ENCODE peak calls at places on chromosomes 6 and 20, in seven cellular contexts. C is SK-N-SH; E is effector memory CD4-positive, alpha-beta T cell; H is PC-9; A is right cardiac atrium; T is stomach; S is CD8-positive, alpha-beta memory T cell. L is an unnamed sample. For H3K27me3, the result is how much of the 10 kb centered on the place peaks cover.

GRCh38 chr6:90483116-90483839 is 103.6 kb downstream of the MAP3K7 start:
- DNase-seq in C (no peak), E (no peak), H (no peak), A (no peak), T (no peak), S (no peak), L (no peak)

GRCh38 chr6:49570474-49571079 is 20.1 kb downstream of the C6orf141 start:
- DNase-seq in C (no peak), E (no peak), H (no peak), A (no peak), T (no peak), S (no peak), L (no peak)

GRCh38 chr6:2111162-2111677 is 134.2 kb downstream of the GMDS start:
- DNase-seq in C (no peak), E (no peak), H (no peak), A (no peak), T (no peak), S (no peak), L (no peak)

GRCh38 chr20:33675127-33675954 is 1.1 kb upstream of the NECAB3 start:
- DNase-seq in C (no peak), E (no peak), H (no peak), A (peak), T (no peak), S (no peak), L (no peak)

GRCh38 chr6:41546866-41547798 is 951 bp downstream of the FOXP4 start:
- DNase-seq in C (peak), E (no peak), H (peak), A (peak), T (peak), S (peak), L (peak)

GRCh38 chr20:45436732-45437485 is 21.0 kb downstream of the PIGT start:
- DNase-seq in C (peak), E (peak), H (peak), A (peak), T (peak), S (peak), L (peak)

GRCh38 chr6:100088009-100088408 is 94.0 kb upstream of the MCHR2 start:
- DNase-seq in C (no peak), E (no peak), H (no peak), A (no peak), T (no peak), S (no peak), L (no peak)

GRCh38 chr20:62668441-62669027 is 26.2 kb downstream of the SLCO4A1 start:
- DNase-seq in C (peak), E (peak), H (peak), A (peak), T (peak), S (peak), L (peak)

GRCh38 chr6:33776764-33777163 is 12.2 kb downstream of the LEMD2 start:
- DNase-seq in C (no peak), E (no peak), H (no peak), A (no peak), T (no peak), S (no peak), L (no peak)

GRCh38 chr20:35742741-35743523 is 872 bp upstream of the RBM39 start:
- DNase-seq in C (peak), E (no peak), H (no peak), A (no peak), T (no peak), S (no peak), L (no peak)

GRCh38 chr6:10587694-10588392 is 66.7 kb downstream of the GCNT2 start:
- DNase-seq in C (no peak), E (no peak), H (no peak), A (no peak), T (no peak), S (no peak), L (no peak)

GRCh38 chr6:26159417-26160273 is 72.4 kb downstream of the HFE start:
- DNase-seq in C (no peak), E (no peak), H (no peak), A (no peak), T (no peak), S (no peak), L (no peak)

GRCh38 chr6:34543421-34543820 is 12.7 kb downstream of the SPDEF start:
- DNase-seq in C (no peak), E (no peak), H (no peak), A (no peak), T (no peak), S (no peak), L (no peak)

GRCh38 chr6:135251416-135251815 is 70.3 kb downstream of the MYB start:
- DNase-seq in C (no peak), E (no peak), H (no peak), A (no peak), T (peak), S (no peak), L (no peak)

GRCh38 chr6:111846511-111847409 is 26.5 kb downstream of the FYN start:
- DNase-seq in C (no peak), E (no peak), H (no peak), A (peak), T (no peak), S (no peak), L (no peak)

GRCh38 chr6:11363881-11364576 is 131.6 kb upstream of the NEDD9 start:
- DNase-seq in C (no peak), E (peak), H (no peak), A (no peak), T (no peak), S (no peak), L (no peak)

GRCh38 chr20:33261465-33261864 is 21.5 kb upstream of the BPIFB1 start:
- DNase-seq in C (no peak), E (no peak), H (no peak), A (no peak), T (no peak), S (no peak), L (no peak)

GRCh38 chr20:25750765-25751696 is 54.4 kb upstream of the ZNF337 start:
- DNase-seq in C (peak), E (peak), H (peak), A (peak), T (peak), S (peak), L (peak)

GRCh38 chr6:45265246-45265645 is 62.9 kb upstream of the RUNX2 start:
- DNase-seq in C (no peak), E (no peak), H (no peak), A (no peak), T (no peak), S (no peak), L (no peak)

GRCh38 chr20:56944546-56944945 is 315.4 kb downstream of the TFAP2C start:
- DNase-seq in C (no peak), E (no peak), H (no peak), A (no peak), T (no peak), S (no peak), L (no peak)

GRCh38 chr6:71387179-71387578 is 98.6 kb downstream of the OGFRL1 start:
- DNase-seq in C (no peak), E (no peak), H (no peak), A (no peak), T (no peak), S (no peak), L (no peak)

GRCh38 chr20:10447028-10447427 is 11.9 kb downstream of the SLX4IP start:
- DNase-seq in C (peak), E (peak), H (peak), A (no peak), T (peak), S (peak), L (no peak)

GRCh38 chr6:26233608-26234420 is 131.2 kb upstream of the BTN3A2 start:
- DNase-seq in C (peak), E (peak), H (peak), A (peak), T (peak), S (peak), L (peak)

GRCh38 chr6:127191716-127192115 is 73.2 kb downstream of the RSPO3 start:
- DNase-seq in C (no peak), E (no peak), H (no peak), A (no peak), T (no peak), S (no peak), L (no peak)

GRCh38 chr6:40425192-40425919 is 161.8 kb downstream of the LRFN2 start:
- DNase-seq in C (peak), E (no peak), H (no peak), A (peak), T (peak), S (no peak), L (no peak)

GRCh38 chr6:137927777-137928218 is 60.7 kb downstream of the TNFAIP3 start:
- DNase-seq in C (no peak), E (peak), H (no peak), A (no peak), T (no peak), S (peak), L (peak)

GRCh38 chr6:141398954-141399353 is 733.8 kb upstream of the GJE1 start:
- DNase-seq in C (no peak), E (no peak), H (no peak), A (no peak), T (no peak), S (no peak), L (no peak)

GRCh38 chr6:87908978-87909802 is 138.5 kb upstream of the SPACA1 start:
- DNase-seq in C (no peak), E (no peak), H (no peak), A (no peak), T (no peak), S (no peak), L (no peak)

GRCh38 chr20:16974080-16974854 is 226.1 kb downstream of the OTOR start:
- DNase-seq in C (no peak), E (no peak), H (no peak), A (no peak), T (no peak), S (no peak), L (no peak)

GRCh38 chr6:48472121-48472520 is 361.1 kb upstream of the PTCHD4 start:
- DNase-seq in C (no peak), E (no peak), H (no peak), A (no peak), T (no peak), S (no peak), L (no peak)

GRCh38 chr6:117174835-117175360 is 90.5 kb upstream of the VGLL2 start:
- DNase-seq in C (no peak), E (no peak), H (no peak), A (no peak), T (no peak), S (no peak), L (no peak)

GRCh38 chr20:48965189-48965910 is 43.8 kb downstream of the ARFGEF2 start:
- DNase-seq in C (no peak), E (no peak), H (no peak), A (no peak), T (no peak), S (no peak), L (no peak)

GRCh38 chr6:142045380-142046270 is 87.1 kb upstream of the GJE1 start:
- DNase-seq in C (no peak), E (no peak), H (no peak), A (no peak), T (no peak), S (no peak), L (no peak)

GRCh38 chr6:43221046-43221773 is 8.1 kb downstream of the DNPH1 start:
- DNase-seq in C (no peak), E (no peak), H (peak), A (no peak), T (peak), S (no peak), L (no peak)

GRCh38 chr6:150055131-150055530 is 13.8 kb downstream of the ULBP3 start:
- DNase-seq in C (no peak), E (no peak), H (no peak), A (no peak), T (no peak), S (no peak), L (no peak)
- H3K27me3 ChIP-seq in C (under half), E (under half), H (half or more), A (under half), T (under half), S (under half), L (under half)

GRCh38 chr20:47095690-47096089 is 201.0 kb downstream of the EYA2 start:
- DNase-seq in C (no peak), E (no peak), H (no peak), A (no peak), T (no peak), S (no peak), L (no peak)
- H3K27ac ChIP-seq in C (no peak), E (no peak), H (no peak), A (no peak), T (no peak), S (no peak), L (no peak)

GRCh38 chr20:21118138-21118537 is 7.7 kb upstream of the KIZ start:
- DNase-seq in C (no peak), E (no peak), H (no peak), A (no peak), T (no peak), S (no peak), L (no peak)
- H3K27me3 ChIP-seq in C (under half), E (under half), H (under half), A (under half), T (under half), S (under half), L (under half)

DNA sequence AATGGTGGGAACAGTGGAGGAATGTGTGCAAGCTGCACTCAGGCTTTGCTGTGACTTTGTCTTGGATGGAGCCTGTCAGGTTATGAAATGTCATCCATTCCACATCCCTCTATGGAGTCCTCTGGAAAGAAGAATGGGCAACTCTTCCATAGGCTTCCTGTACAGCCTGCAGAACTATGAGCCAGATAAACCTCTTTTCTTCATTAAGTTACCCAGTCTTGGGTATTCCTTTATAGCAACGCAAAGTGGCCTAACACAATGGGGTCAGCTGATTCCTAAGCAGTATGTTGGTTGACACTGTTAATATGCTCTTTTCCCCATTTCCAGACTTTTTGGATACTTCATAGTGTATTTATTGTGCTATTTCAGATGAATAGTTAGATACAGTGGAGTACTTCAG is 75.8 kb upstream of the IYD start:
- DNase-seq in C (no peak), E (no peak), H (no peak), A (no peak), T (no peak), S (no peak), L (no peak)
- H3K27ac ChIP-seq in C (no peak), E (no peak), H (peak), A (no peak), T (no peak), S (peak), L (no peak)

DNA sequence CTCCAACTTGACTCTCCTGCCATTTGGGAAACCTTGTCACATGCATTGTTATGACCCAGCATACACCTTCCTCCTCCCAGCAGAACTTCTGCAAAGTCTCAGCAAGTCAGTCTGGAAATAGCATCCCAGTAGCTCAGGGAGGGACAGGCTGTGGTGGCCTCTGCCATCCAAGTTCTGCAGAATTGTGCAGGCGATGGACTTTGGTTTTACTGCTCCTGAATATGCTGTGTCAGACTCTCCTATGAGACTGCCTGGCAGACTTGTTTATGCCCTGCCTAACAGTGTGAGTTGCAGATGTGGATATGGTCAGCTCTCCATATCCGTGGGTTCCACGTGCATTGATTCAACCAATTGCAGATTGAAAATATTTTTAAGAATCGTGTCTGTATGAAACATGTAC is 52.8 kb downstream of the SNRNP48 start:
- DNase-seq in C (no peak), E (no peak), H (no peak), A (no peak), T (no peak), S (no peak), L (peak)
- H3K27me3 ChIP-seq in C (under half), E (under half), H (under half), A (under half), T (under half), S (under half), L (under half)

GRCh38 chr20:59095140-59095539 is 52.6 kb upstream of the PRELID3B start:
- DNase-seq in C (no peak), E (no peak), H (no peak), A (no peak), T (no peak), S (no peak), L (no peak)

GRCh38 chr20:59094576-59094975 is 52.0 kb upstream of the PRELID3B start:
- DNase-seq in C (no peak), E (no peak), H (no peak), A (no peak), T (no peak), S (no peak), L (no peak)
- H3K27ac ChIP-seq in C (no peak), E (no peak), H (no peak), A (no peak), T (no peak), S (no peak), L (no peak)

DNA sequence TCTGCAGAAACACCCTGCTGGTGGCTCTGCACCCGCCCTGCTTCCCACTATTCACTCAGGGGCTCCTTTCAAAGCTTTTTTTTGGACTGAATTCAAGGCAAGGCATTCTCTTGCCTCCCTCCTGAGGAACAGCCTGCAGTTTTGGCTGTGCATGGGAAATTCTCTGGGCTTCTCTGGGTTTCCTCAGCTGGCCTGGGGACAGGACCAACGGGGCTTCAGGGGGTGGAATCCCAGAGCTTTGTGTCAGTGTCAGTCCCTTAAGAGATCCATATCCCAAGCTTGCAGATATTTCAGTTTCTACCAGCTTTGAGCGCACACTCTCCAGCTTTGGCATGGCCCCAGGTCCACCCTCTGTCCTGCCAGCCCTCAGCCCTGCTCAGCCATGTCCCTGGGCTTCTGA is 2.0 kb downstream of the SCRT2 start:
- DNase-seq in C (peak), E (no peak), H (no peak), A (no peak), T (no peak), S (no peak), L (no peak)
- H3K27me3 ChIP-seq in C (under half), E (under half), H (under half), A (under half), T (under half), S (under half), L (under half)

GRCh38 chr6:125375013-125375412 is 73.2 kb upstream of the HDDC2 start:
- DNase-seq in C (no peak), E (no peak), H (no peak), A (no peak), T (no peak), S (no peak), L (no peak)

GRCh38 chr6:125380474-125380873 is 78.7 kb upstream of the HDDC2 start:
- DNase-seq in C (no peak), E (no peak), H (no peak), A (no peak), T (no peak), S (no peak), L (no peak)

GRCh38 chr6:125370343-125370742 is 68.6 kb upstream of the HDDC2 start:
- DNase-seq in C (no peak), E (no peak), H (no peak), A (no peak), T (no peak), S (no peak), L (no peak)

GRCh38 chr6:125377621-125378020 is 75.9 kb upstream of the HDDC2 start:
- DNase-seq in C (peak), E (no peak), H (no peak), A (no peak), T (no peak), S (no peak), L (no peak)

DNA sequence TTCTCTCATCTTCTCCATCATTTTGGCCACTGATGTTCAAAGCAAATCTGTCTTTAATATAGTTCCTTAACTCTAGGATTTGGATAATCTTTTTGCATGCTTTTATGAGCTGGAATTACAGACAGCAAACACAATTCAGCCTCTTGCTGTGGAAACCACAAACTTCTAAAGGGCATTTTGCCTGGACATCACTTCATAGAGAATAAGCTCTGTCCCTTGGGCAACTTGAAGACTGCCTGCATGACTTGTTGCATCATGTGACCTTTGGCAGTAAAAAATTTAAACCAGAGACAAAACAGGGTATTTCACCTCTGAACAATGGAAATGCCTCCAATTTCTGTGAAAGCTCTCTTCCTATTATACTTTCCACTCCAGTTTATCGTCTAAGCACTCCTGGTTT is 74.1 kb upstream of the HDDC2 start:
- DNase-seq in C (no peak), E (no peak), H (no peak), A (no peak), T (no peak), S (no peak), L (no peak)
- H3K27ac ChIP-seq in C (no peak), E (no peak), H (no peak), A (no peak), T (no peak), S (no peak), L (no peak)

DNA sequence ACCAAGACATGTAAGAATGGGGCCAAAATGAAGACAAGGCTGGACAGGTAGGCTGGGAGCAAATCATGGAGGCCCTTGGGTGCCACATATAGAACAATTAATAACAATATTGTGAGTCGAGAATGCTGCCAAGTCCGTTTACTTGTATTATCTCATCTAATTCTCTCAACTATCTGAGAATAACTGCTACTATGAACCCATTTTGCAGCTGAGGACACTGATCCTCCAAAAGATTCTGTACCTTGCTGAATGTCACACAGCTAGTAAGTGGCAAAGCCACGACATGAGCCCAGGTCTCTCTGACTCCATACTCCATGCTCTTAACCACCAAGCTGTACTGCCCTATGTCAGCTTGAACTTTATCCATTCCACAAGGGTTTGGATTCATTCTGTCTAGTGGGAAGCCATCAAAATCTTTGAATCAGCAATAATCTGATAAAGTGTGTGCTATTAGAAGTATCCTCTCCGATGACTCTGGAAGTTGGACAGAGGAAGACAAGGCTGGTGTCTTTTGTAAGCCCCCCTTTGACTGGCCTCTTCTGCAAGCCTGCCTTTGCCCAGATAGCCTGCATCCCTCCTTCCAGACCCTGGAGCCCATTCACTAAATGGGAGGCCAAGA is 43.5 kb upstream of the PDYN start:
- DNase-seq in C (no peak), E (no peak), H (no peak), A (no peak), T (no peak), S (no peak), L (no peak)
- H3K27me3 ChIP-seq in C (under half), E (under half), H (half or more), A (under half), T (under half), S (under half), L (under half)

GRCh38 chr6:151341481-151342195 is 49.7 kb downstream of the ZBTB2 start:
- DNase-seq in C (no peak), E (no peak), H (no peak), A (no peak), T (no peak), S (no peak), L (no peak)
- H3K27ac ChIP-seq in C (no peak), E (no peak), H (no peak), A (no peak), T (no peak), S (no peak), L (no peak)

L was measured in Peyer's patch.